ENCODE peak calls at places on chromosomes 4 and X, in six cellular contexts. Z is pancreas, T is uterus, G is WERI-Rb-1, E is ACHN, D is GM03348. A is an unnamed sample.
A peak's percentile ranks its signal among the peaks of the same experiment; 100 is the strongest.

GRCh38 chrX:19881559-19881958 is 5.8 kb downstream of the SH3KBP1 start:
- DNase-seq in Z (no peak), T (no peak), G (no peak), E (no peak), D (no peak), A (no peak)

GRCh38 chrX:27890611-27891010 is 82.8 kb downstream of the MAGEB10 start:
- DNase-seq in Z (no peak), T (no peak), G (no peak), E (peak; percentile 48), D (peak; percentile 14), A (no peak)

GRCh38 chrX:45761920-45762319 is 561.2 kb upstream of the DIPK2B start:
- DNase-seq in Z (no peak), T (no peak), G (no peak), E (no peak), D (no peak), A (no peak)

GRCh38 chrX:17859609-17860178 is 1.4 kb downstream of the RAI2 start:
- DNase-seq in Z (peak; percentile 51), T (no peak), G (no peak), E (no peak), D (no peak), A (no peak)

GRCh38 chr4:128583753-128584712 is 225.5 kb upstream of the JADE1 start:
- DNase-seq in Z (peak; percentile 90), T (no peak), G (no peak), E (no peak), D (peak; percentile 47), A (peak; percentile 73)

GRCh38 chr4:11428701-11429571 is at the start of gene HS3ST1:
- DNase-seq in Z (peak; percentile 42), T (peak; percentile 71), G (peak; percentile 89), E (peak; percentile 79), D (peak; percentile 47), A (peak; percentile 82)

GRCh38 chr4:174867893-174868292 is 38.8 kb upstream of the GLRA3 start:
- DNase-seq in Z (no peak), T (no peak), G (no peak), E (no peak), D (no peak), A (no peak)

GRCh38 chrX:48511561-48511960 is 2.8 kb downstream of the PORCN start:
- DNase-seq in Z (no peak), T (no peak), G (peak; percentile 39), E (peak; percentile 19), D (peak; percentile 33), A (no peak)

GRCh38 chrX:110180176-110180927 is 137.5 kb downstream of the AMMECR1 start:
- DNase-seq in Z (no peak), T (peak; percentile 60), G (no peak), E (peak; percentile 40), D (peak; percentile 55), A (no peak)

GRCh38 chr4:136690363-136690762 is 841.9 kb downstream of the PCDH18 start:
- DNase-seq in Z (no peak), T (no peak), G (no peak), E (no peak), D (no peak), A (no peak)

GRCh38 chr4:52659722-52660261 is 691 bp upstream of the USP46 start:
- DNase-seq in Z (peak; percentile 52), T (peak; percentile 68), G (no peak), E (peak; percentile 14), D (peak; percentile 80), A (peak; percentile 86)

GRCh38 chrX:53445977-53446376 is 11.8 kb upstream of the HSD17B10 start:
- DNase-seq in Z (no peak), T (no peak), G (peak; percentile 55), E (peak; percentile 25), D (peak; percentile 40), A (no peak)

GRCh38 chrX:66233206-66233605 is 69.2 kb downstream of the HEPH start:
- DNase-seq in Z (no peak), T (no peak), G (no peak), E (no peak), D (no peak), A (no peak)

GRCh38 chr4:183201331-183201730 is 102.3 kb downstream of the WWC2 start:
- DNase-seq in Z (no peak), T (no peak), G (no peak), E (no peak), D (peak; percentile 39), A (no peak)

GRCh38 chr4:40916218-40916555 is 166.4 kb downstream of the NSUN7 start:
- DNase-seq in Z (no peak), T (no peak), G (no peak), E (no peak), D (peak; percentile 79), A (peak; percentile 32)

GRCh38 chr4:168028568-168028967 is 63.8 kb upstream of the ANXA10 start:
- DNase-seq in Z (no peak), T (no peak), G (no peak), E (peak; percentile 28), D (peak; percentile 27), A (no peak)

GRCh38 chr4:158858410-158859189 is 89.8 kb downstream of the FNIP2 start:
- DNase-seq in Z (no peak), T (no peak), G (no peak), E (no peak), D (peak; percentile 43), A (no peak)

GRCh38 chr4:48173055-48173991 is 39.3 kb upstream of the TXK start:
- DNase-seq in Z (no peak), T (peak; percentile 16), G (no peak), E (peak; percentile 85), D (peak; percentile 70), A (no peak)

GRCh38 chrX:1493877-1494510 is 41.3 kb upstream of the ASMTL start:
- DNase-seq in Z (no peak), T (no peak), G (no peak), E (no peak), D (no peak), A (no peak)

GRCh38 chrX:38816158-38816557 is 14.9 kb downstream of the MID1IP1 start:
- DNase-seq in Z (peak; percentile 41), T (no peak), G (no peak), E (no peak), D (no peak), A (no peak)

GRCh38 chr4:43567644-43568043 is 675.1 kb downstream of the GRXCR1 start:
- DNase-seq in Z (no peak), T (no peak), G (no peak), E (no peak), D (no peak), A (no peak)

GRCh38 chr4:82661601-82662000 is 99.8 kb upstream of the TMEM150C start:
- DNase-seq in Z (no peak), T (no peak), G (no peak), E (no peak), D (no peak), A (no peak)

GRCh38 chr4:74628808-74629616 is 165.3 kb downstream of the BTC start:
- DNase-seq in Z (no peak), T (no peak), G (no peak), E (no peak), D (no peak), A (no peak)

A was measured in heart left ventricle.